ENCODE peak calls at places on chromosomes 5 and 9, in five cellular contexts. One of them, this sample, is unnamed.

GRCh38 chr5:1552469-1553255 is 28.9 kb upstream of the LPCAT1 start:
- DNase-seq in CD4-positive, alpha-beta memory T cell: no peak
- DNase-seq in HepG2: peak; percentile 48
- DNase-seq in OCI-LY7: no peak
- DNase-seq in GM23248: peak; percentile 70
- DNase-seq in this sample: no peak

GRCh38 chr9:124010303-124010664 is 1.3 kb upstream of the LHX2 start:
- DNase-seq in GM23248: no peak
- DNase-seq in OCI-LY7: no peak
- DNase-seq in HepG2: no peak
- DNase-seq in CD4-positive, alpha-beta memory T cell: no peak
- DNase-seq in this sample: no peak

GRCh38 chr9:108708448-108708847 is 147.3 kb downstream of the ACTL7B start:
- DNase-seq in CD4-positive, alpha-beta memory T cell: no peak
- DNase-seq in GM23248: no peak
- DNase-seq in OCI-LY7: no peak
- DNase-seq in HepG2: no peak
- DNase-seq in this sample: no peak

GRCh38 chr9:77495834-77496671 is 152.1 kb downstream of the GNA14 start:
- DNase-seq in HepG2: peak; percentile 8
- DNase-seq in OCI-LY7: no peak
- DNase-seq in GM23248: peak; percentile 85
- DNase-seq in CD4-positive, alpha-beta memory T cell: no peak
- DNase-seq in this sample: no peak

GRCh38 chr9:127955294-127956015 is 17.8 kb upstream of the DPM2 start:
- DNase-seq in HepG2: peak; percentile 93
- DNase-seq in OCI-LY7: peak; percentile 81
- DNase-seq in CD4-positive, alpha-beta memory T cell: peak; percentile 72
- DNase-seq in GM23248: peak; percentile 65
- DNase-seq in this sample: peak; percentile 59

GRCh38 chr9:112747094-112747493 is 3.5 kb upstream of the SNX30 start:
- DNase-seq in OCI-LY7: no peak
- DNase-seq in GM23248: no peak
- DNase-seq in CD4-positive, alpha-beta memory T cell: no peak
- DNase-seq in HepG2: peak; percentile 93
- DNase-seq in this sample: no peak

GRCh38 chr9:27353405-27354229 is 56.7 kb upstream of the EQTN start:
- DNase-seq in GM23248: peak; percentile 39
- DNase-seq in HepG2: no peak
- DNase-seq in CD4-positive, alpha-beta memory T cell: no peak
- DNase-seq in OCI-LY7: no peak
- DNase-seq in this sample: no peak

GRCh38 chr5:171379961-171380360 is 7.7 kb upstream of the NPM1 start:
- DNase-seq in CD4-positive, alpha-beta memory T cell: no peak
- DNase-seq in HepG2: no peak
- DNase-seq in GM23248: no peak
- DNase-seq in OCI-LY7: no peak
- DNase-seq in this sample: no peak

GRCh38 chr5:132065351-132065937 is 5.0 kb downstream of the IL3 start:
- DNase-seq in HepG2: peak; percentile 53
- DNase-seq in OCI-LY7: peak; percentile 71
- DNase-seq in GM23248: peak; percentile 81
- DNase-seq in CD4-positive, alpha-beta memory T cell: peak; percentile 49
- DNase-seq in this sample: peak; percentile 35

GRCh38 chr5:113199122-113199905 is 222.7 kb downstream of the DCP2 start:
- DNase-seq in GM23248: peak; percentile 69
- DNase-seq in CD4-positive, alpha-beta memory T cell: no peak
- DNase-seq in HepG2: no peak
- DNase-seq in OCI-LY7: no peak
- DNase-seq in this sample: no peak

GRCh38 chr5:173890195-173890951 is 2.2 kb downstream of the CPEB4 start:
- DNase-seq in OCI-LY7: peak; percentile 65
- DNase-seq in CD4-positive, alpha-beta memory T cell: no peak
- DNase-seq in GM23248: peak; percentile 54
- DNase-seq in HepG2: no peak
- DNase-seq in this sample: no peak

GRCh38 chr5:66864240-66864884 is 268.2 kb downstream of the MAST4 start:
- DNase-seq in GM23248: peak; percentile 78
- DNase-seq in CD4-positive, alpha-beta memory T cell: peak; percentile 22
- DNase-seq in OCI-LY7: peak; percentile 3
- DNase-seq in HepG2: peak; percentile 15
- DNase-seq in this sample: no peak

GRCh38 chr5:137088175-137088574 is 411.0 kb downstream of the SPOCK1 start:
- DNase-seq in CD4-positive, alpha-beta memory T cell: no peak
- DNase-seq in OCI-LY7: no peak
- DNase-seq in GM23248: no peak
- DNase-seq in HepG2: no peak
- DNase-seq in this sample: no peak

GRCh38 chr5:35138232-35138631 is 90.5 kb upstream of the AGXT2 start:
- DNase-seq in HepG2: no peak
- DNase-seq in GM23248: peak; percentile 84
- DNase-seq in CD4-positive, alpha-beta memory T cell: no peak
- DNase-seq in OCI-LY7: no peak
- DNase-seq in this sample: no peak

GRCh38 chr9:134731497-134732391 is 90.1 kb downstream of the COL5A1 start:
- DNase-seq in CD4-positive, alpha-beta memory T cell: no peak
- DNase-seq in OCI-LY7: no peak
- DNase-seq in HepG2: no peak
- DNase-seq in GM23248: no peak
- DNase-seq in this sample: no peak

GRCh38 chr9:135748676-135749075 is 46.7 kb downstream of the KCNT1 start:
- DNase-seq in HepG2: no peak
- DNase-seq in OCI-LY7: no peak
- DNase-seq in GM23248: no peak
- DNase-seq in CD4-positive, alpha-beta memory T cell: no peak
- DNase-seq in this sample: no peak

GRCh38 chr9:121440265-121440664 is 59.4 kb downstream of the GGTA1 start:
- DNase-seq in HepG2: peak; percentile 39
- DNase-seq in CD4-positive, alpha-beta memory T cell: no peak
- DNase-seq in OCI-LY7: no peak
- DNase-seq in GM23248: peak; percentile 26
- DNase-seq in this sample: no peak

GRCh38 chr9:132615822-132616221 is 33.4 kb downstream of the BARHL1 start:
- DNase-seq in OCI-LY7: no peak
- DNase-seq in HepG2: no peak
- DNase-seq in GM23248: no peak
- DNase-seq in CD4-positive, alpha-beta memory T cell: no peak
- DNase-seq in this sample: no peak

GRCh38 chr9:83633676-83634075 is 10.7 kb downstream of the IDNK start:
- DNase-seq in GM23248: no peak
- DNase-seq in HepG2: no peak
- DNase-seq in CD4-positive, alpha-beta memory T cell: no peak
- DNase-seq in OCI-LY7: no peak
- DNase-seq in this sample: no peak

GRCh38 chr5:342501-343460 is 21.3 kb downstream of the AHRR start:
- DNase-seq in GM23248: peak; percentile 29
- DNase-seq in CD4-positive, alpha-beta memory T cell: no peak
- DNase-seq in HepG2: no peak
- DNase-seq in OCI-LY7: no peak
- DNase-seq in this sample: no peak

GRCh38 chr5:122500245-122501086 is 188.4 kb downstream of the SNCAIP start:
- DNase-seq in OCI-LY7: peak; percentile 3
- DNase-seq in HepG2: peak; percentile 26
- DNase-seq in GM23248: peak; percentile 81
- DNase-seq in CD4-positive, alpha-beta memory T cell: no peak
- DNase-seq in this sample: no peak

GRCh38 chr5:143837306-143837848 is 25.4 kb downstream of the HMHB1 start:
- DNase-seq in CD4-positive, alpha-beta memory T cell: no peak
- DNase-seq in OCI-LY7: no peak
- DNase-seq in HepG2: no peak
- DNase-seq in GM23248: peak; percentile 65
- DNase-seq in this sample: no peak

DNA sequence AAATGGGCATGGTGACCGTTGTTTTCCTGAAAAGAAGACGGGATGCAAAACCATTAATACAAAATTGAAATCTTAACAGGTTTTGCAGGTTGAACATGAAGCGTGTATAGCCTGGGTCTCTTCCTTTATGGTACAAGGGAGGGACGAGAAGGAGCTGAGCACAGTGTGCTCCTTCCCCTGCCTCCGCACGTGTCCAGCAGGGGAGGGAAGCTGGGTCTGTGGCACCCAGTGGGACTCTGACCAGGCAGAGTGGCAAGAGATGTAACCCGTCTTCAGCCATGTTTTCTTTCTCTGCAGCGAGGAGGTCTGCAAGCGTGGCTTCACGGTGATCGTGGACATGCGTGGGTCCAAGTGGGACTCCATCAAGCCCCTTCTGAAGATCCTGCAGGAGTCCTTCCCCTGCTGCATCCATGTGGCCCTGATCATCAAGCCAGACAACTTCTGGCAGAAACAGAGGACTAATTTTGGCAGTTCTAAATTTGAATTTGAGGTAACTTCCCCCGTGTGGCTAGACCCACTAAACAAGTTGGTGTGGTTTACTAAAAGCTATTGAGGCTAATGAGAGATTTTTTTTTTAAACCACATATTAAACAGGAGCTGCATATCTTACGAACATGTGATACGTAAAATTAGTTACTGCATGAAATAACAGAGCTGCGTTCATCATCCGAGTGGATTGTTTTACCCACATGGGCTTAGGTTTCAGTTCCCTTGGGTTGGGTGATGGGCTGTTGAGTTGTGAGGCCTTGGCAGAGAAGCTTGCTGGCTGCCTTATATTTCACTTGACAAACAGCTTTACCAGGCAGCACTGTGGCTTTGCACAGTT is 143.6 kb downstream of the TRIO start:
- DNase-seq in GM23248: no peak
- DNase-seq in HepG2: no peak
- DNase-seq in CD4-positive, alpha-beta memory T cell: no peak
- DNase-seq in OCI-LY7: peak; percentile 65
- DNase-seq in this sample: no peak
- H3K9me3 ChIP-seq in GM23248: no peaks in the 10 kb centered on the region
- H3K9me3 ChIP-seq in HepG2: no peaks in the 10 kb centered on the region
- H3K9me3 ChIP-seq in CD4-positive, alpha-beta memory T cell: no peaks in the 10 kb centered on the region
- H3K9me3 ChIP-seq in OCI-LY7: no peaks in the 10 kb centered on the region
- H3K9me3 ChIP-seq in this sample: no peaks in the 10 kb centered on the region

GRCh38 chr9:122475717-122476116 is 2.0 kb downstream of the OR1J1 start:
- DNase-seq in OCI-LY7: no peak
- DNase-seq in HepG2: no peak
- DNase-seq in GM23248: peak; percentile 51
- DNase-seq in CD4-positive, alpha-beta memory T cell: no peak
- DNase-seq in this sample: no peak

GRCh38 chr9:122477346-122477745 is 380 bp downstream of the OR1J1 start:
- DNase-seq in GM23248: no peak
- DNase-seq in OCI-LY7: no peak
- DNase-seq in CD4-positive, alpha-beta memory T cell: no peak
- DNase-seq in HepG2: no peak
- DNase-seq in this sample: no peak

GRCh38 chr9:122474561-122474960 is 3.2 kb downstream of the OR1J1 start:
- DNase-seq in CD4-positive, alpha-beta memory T cell: no peak
- DNase-seq in GM23248: no peak
- DNase-seq in OCI-LY7: no peak
- DNase-seq in HepG2: no peak
- DNase-seq in this sample: no peak

DNA sequence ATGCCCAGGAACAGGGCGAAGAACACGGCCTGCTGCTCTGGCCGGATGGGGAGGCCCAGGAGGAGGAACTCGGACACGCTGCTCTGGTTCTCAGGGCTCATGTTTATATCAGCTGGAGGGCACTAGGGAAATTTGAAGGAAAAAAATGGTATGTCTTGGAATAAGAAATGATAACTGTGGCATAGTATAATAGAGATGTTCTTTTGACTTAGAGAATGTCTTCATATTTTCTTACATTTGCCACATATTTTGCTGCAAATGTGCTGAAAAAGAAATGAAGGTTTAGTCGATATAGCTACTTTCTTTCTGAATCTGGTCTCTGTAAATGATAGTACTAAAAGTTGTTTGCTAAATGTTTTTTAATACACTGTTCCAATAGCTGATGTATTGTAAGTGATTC is at the start of gene OR1J1:
- DNase-seq in OCI-LY7: no peak
- DNase-seq in CD4-positive, alpha-beta memory T cell: no peak
- DNase-seq in HepG2: no peak
- DNase-seq in GM23248: no peak
- DNase-seq in this sample: no peak
- H3K9me3 ChIP-seq in OCI-LY7: no peaks in the 10 kb centered on the region
- H3K9me3 ChIP-seq in CD4-positive, alpha-beta memory T cell: no peaks in the 10 kb centered on the region
- H3K9me3 ChIP-seq in HepG2: no peaks in the 10 kb centered on the region
- H3K9me3 ChIP-seq in GM23248: no peaks in the 10 kb centered on the region
- H3K9me3 ChIP-seq in this sample: no peaks in the 10 kb centered on the region

DNA sequence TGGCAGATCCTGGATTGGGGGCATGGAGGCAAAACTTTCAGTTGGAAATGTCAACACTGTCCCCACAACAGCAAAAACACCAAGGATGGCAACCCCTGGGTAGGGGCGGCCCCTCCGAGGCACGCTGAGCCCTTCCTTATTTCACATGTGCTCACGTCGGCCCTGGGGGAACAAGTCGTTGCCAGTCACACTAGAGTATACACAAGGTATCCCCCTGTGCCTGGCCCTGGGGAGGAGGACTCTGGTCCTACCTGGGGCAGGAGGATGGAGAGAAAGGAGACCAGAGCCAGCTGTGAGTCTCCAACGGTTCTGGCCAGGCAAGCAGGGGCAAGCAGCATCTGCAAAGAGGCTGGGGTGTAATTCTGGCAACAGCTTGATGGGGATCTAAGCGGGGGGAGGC is 126.9 kb upstream of the FOXD4L5 start:
- DNase-seq in GM23248: no peak
- DNase-seq in HepG2: no peak
- DNase-seq in OCI-LY7: no peak
- DNase-seq in CD4-positive, alpha-beta memory T cell: no peak
- DNase-seq in this sample: no peak
- H3K9me3 ChIP-seq in GM23248: no peaks in the 10 kb centered on the region
- H3K9me3 ChIP-seq in HepG2: no peaks in the 10 kb centered on the region
- H3K9me3 ChIP-seq in OCI-LY7: no peaks in the 10 kb centered on the region
- H3K9me3 ChIP-seq in CD4-positive, alpha-beta memory T cell: peaks cover 3% of the 10 kb centered on the region
- H3K9me3 ChIP-seq in this sample: no peaks in the 10 kb centered on the region

DNA sequence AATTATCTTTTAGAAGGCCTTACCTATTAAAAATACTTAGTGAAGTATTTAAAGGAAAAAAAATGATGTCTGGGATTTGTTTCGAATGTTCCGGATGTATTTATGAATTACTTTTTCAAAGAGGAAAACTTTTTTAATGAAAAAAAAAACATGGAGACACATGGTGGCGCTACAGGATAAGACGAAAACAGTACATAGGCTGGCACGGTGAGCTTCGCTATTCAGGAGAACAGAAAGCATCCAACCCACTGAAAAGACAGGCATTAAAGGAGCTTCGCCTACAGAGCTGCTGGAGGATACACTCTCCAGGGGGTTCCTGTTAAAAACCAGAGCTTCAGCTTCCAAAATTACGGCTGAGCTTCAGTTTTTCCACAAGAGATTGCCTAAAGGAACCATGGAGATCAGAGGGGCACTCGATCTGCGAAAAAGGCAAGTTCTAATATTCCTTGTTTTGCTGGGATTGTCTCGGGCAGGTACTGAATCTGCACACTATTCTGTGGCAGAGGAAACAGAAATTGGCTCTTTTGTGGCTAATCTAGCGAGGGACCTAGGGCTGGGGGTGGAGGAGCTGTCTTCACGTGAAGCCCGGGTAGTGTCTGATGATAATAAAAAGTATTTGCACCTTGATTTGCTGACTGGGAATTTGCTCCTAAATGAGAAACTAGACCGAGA is at the start of gene PCDHB14:
- DNase-seq in HepG2: peak; percentile 45
- DNase-seq in OCI-LY7: peak; percentile 34
- DNase-seq in CD4-positive, alpha-beta memory T cell: no peak
- DNase-seq in GM23248: peak; percentile 70
- DNase-seq in this sample: no peak
- H3K9me3 ChIP-seq in HepG2: no peaks in the 10 kb centered on the region
- H3K9me3 ChIP-seq in OCI-LY7: no peaks in the 10 kb centered on the region
- H3K9me3 ChIP-seq in CD4-positive, alpha-beta memory T cell: no peaks in the 10 kb centered on the region
- H3K9me3 ChIP-seq in GM23248: no peaks in the 10 kb centered on the region
- H3K9me3 ChIP-seq in this sample: peaks cover 5% of the 10 kb centered on the region

This sample was measured in T-helper 17 cell.